ENCODE peak calls at places on chromosomes 12 and 14, in six cellular contexts. L is neuronal stem cell, K is trophoblast cell, Z is IMR-90, A is mesenchymal stem cell, C is H1. N is an unnamed sample.

GRCh38 chr14:67941456-67942018 is 122.0 kb downstream of the RAD51B start:
- DNase-seq in K (no peak), A (peak; percentile 58), L (peak; percentile 18), C (no peak), Z (peak; percentile 38), N (no peak)

GRCh38 chr12:143964-144649 is 69.8 kb downstream of the SLC6A12 start:
- DNase-seq in A (no peak), Z (no peak), C (no peak), K (no peak), L (no peak), N (no peak)

GRCh38 chr14:76268013-76268376 is 107.9 kb upstream of the ESRRB start:
- DNase-seq in A (no peak), C (no peak), K (no peak), Z (no peak), L (no peak), N (no peak)

GRCh38 chr12:40515041-40515825 is 177.0 kb upstream of the CNTN1 start:
- DNase-seq in L (no peak), Z (no peak), C (no peak), K (no peak), A (no peak), N (no peak)

GRCh38 chr14:101361044-101361443 is 200.3 kb upstream of the DIO3 start:
- DNase-seq in L (no peak), A (no peak), Z (no peak), K (no peak), C (no peak), N (no peak)

GRCh38 chr14:23147676-23148075 is 28.6 kb upstream of the CEBPE start:
- DNase-seq in A (peak; percentile 58), L (no peak), C (no peak), Z (peak; percentile 42), K (no peak), N (no peak)

GRCh38 chr14:93967637-93968250 is 8.6 kb downstream of the ASB2 start:
- DNase-seq in L (no peak), K (no peak), A (no peak), C (no peak), Z (no peak), N (no peak)

GRCh38 chr12:113990548-113991223 is 24.6 kb upstream of the RBM19 start:
- DNase-seq in A (no peak), K (no peak), L (no peak), C (no peak), Z (no peak), N (peak; percentile 56)

GRCh38 chr14:77615231-77616132 is 955 bp downstream of the SPTLC2 start:
- DNase-seq in A (peak; percentile 44), C (no peak), L (peak; percentile 9), Z (peak; percentile 56), K (no peak), N (no peak)

GRCh38 chr14:68633131-68633991 is 159.5 kb downstream of the ZFP36L1 start:
- DNase-seq in Z (no peak), A (no peak), K (no peak), C (no peak), L (no peak), N (peak; percentile 20)

GRCh38 chr14:73787760-73788508 is 63.7 kb upstream of the PTGR2 start:
- DNase-seq in Z (peak; percentile 55), L (no peak), C (no peak), A (peak; percentile 76), K (no peak), N (no peak)

GRCh38 chr12:89833337-89834252 is 125.0 kb upstream of the ATP2B1 start:
- DNase-seq in A (no peak), C (no peak), K (no peak), L (no peak), Z (peak; percentile 11), N (no peak)

GRCh38 chr14:96631621-96632362 is 129.6 kb downstream of the PAPOLA start:
- DNase-seq in Z (no peak), K (no peak), L (no peak), C (no peak), A (no peak), N (peak; percentile 26)

GRCh38 chr12:79344855-79345840 is 345.6 kb downstream of the PAWR start:
- DNase-seq in Z (peak; percentile 50), A (peak; percentile 26), K (peak; percentile 46), L (peak; percentile 15), C (peak; percentile 25), N (peak; percentile 72)

GRCh38 chr12:12823811-12824210 is 10.7 kb downstream of the DDX47 start:
- DNase-seq in L (no peak), K (no peak), C (no peak), A (no peak), Z (no peak), N (no peak)

GRCh38 chr12:107536613-107537012 is 149.0 kb upstream of the PWP1 start:
- DNase-seq in K (no peak), Z (peak; percentile 53), A (no peak), C (no peak), L (no peak), N (no peak)

GRCh38 chr12:22032732-22033131 is 13.3 kb upstream of the CMAS start:
- DNase-seq in A (no peak), K (no peak), C (no peak), Z (no peak), L (no peak), N (no peak)

GRCh38 chr12:32788405-32788804 is 32.7 kb upstream of the YARS2 start:
- DNase-seq in A (no peak), Z (no peak), C (no peak), L (no peak), K (no peak), N (no peak)

GRCh38 chr12:30694971-30695326 is 720 bp downstream of the IPO8 start:
- DNase-seq in Z (peak; percentile 35), L (peak; percentile 8), K (peak; percentile 24), A (peak; percentile 58), C (no peak), N (peak; percentile 67)

GRCh38 chr14:34023824-34024767 is 73.2 kb upstream of the EGLN3 start:
- DNase-seq in L (no peak), K (no peak), Z (no peak), A (no peak), C (no peak), N (no peak)

GRCh38 chr12:9975614-9976013 is 4.4 kb downstream of the CLEC12A start:
- DNase-seq in A (no peak), L (no peak), C (no peak), K (no peak), Z (no peak), N (no peak)

DNA sequence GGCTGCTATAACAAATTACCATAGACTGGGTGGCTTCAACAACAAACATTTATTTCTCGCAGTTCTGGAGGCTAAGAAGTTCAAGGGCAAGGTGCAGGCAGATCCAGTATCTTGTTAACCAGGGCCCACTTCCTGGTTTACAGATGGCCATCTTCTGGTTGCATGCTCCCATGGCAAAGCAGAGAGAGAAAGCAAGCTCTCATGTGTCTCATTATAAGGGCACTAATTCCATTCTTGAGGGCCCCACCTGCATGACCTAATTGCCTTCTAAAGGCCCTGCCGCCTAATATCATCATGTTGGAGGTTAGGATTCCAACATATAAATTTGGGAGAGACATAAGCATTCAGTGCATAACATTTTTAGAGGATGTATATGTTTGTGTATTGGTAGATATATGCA is 280.1 kb upstream of the TMPO start:
- DNase-seq in K (no peak), L (no peak), C (no peak), A (no peak), Z (no peak), N (no peak)
- H4K91ac ChIP-seq in K (no peak overlapping the region), L (no peak overlapping the region), C (no peak overlapping the region), A (no peak overlapping the region), Z (no peak overlapping the region), N (no peak overlapping the region)

DNA sequence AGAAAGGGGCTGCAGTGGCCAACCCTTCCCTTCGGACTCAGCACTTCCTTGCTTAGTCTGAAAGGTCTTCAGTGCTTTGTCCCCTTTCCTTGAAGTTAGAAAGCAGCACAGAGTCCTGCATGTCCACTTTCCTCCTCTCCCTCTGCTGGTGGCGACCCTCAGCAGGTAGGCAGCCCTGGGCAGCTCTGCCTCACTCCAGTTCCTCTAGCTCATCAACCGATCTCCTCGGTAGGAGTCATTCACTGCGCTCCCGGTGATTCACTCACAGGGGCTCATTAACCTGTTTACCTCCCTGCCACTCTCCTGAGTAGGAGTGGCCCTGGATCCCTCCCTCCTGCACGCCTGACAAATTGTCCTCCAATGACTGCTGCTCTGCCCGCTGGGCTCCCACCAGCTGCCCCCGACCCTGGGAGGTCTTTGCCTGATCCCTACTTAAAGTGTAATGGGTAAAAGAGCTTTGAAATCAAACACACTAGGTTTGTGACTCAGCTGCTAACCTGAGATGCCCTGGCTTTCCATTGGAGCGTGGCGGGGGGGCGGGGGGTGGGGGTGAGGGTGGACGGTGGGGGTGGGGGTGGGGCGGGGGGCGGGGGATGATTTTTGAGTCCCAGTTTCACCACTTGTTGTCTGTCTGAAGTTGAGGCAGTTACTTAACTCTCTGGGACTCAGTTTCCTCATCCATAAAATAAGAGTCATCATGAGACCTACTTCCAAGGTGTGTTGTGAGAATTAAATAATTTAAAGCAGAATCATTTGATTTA is 4.2 kb downstream of the SCNN1A start:
- DNase-seq in Z (peak; percentile 72), K (peak; percentile 81), A (peak; percentile 84), L (peak; percentile 50), C (peak; percentile 93), N (peak; percentile 99)
- H3K4me1 ChIP-seq in Z (peaks cover 24% of the 10 kb centered on the region), K (peaks cover 43% of the 10 kb centered on the region), A (peaks cover 49% of the 10 kb centered on the region), L (peaks cover 45% of the 10 kb centered on the region), C (peaks cover 37% of the 10 kb centered on the region), N (peaks cover 15% of the 10 kb centered on the region)

GRCh38 chr14:104556256-104557021 is 23.1 kb upstream of the C14orf180 start:
- DNase-seq in L (no peak), K (no peak), C (no peak), A (no peak), Z (no peak), N (no peak)
- H4K91ac ChIP-seq in L (no peak overlapping the region), K (no peak overlapping the region), C (no peak overlapping the region), A (no peak overlapping the region), Z (no peak overlapping the region), N (no peak overlapping the region)

GRCh38 chr12:111761706-111762105 is 5.0 kb upstream of the ALDH2 start:
- DNase-seq in K (no peak), Z (no peak), L (peak; percentile 73), A (no peak), C (no peak), N (no peak)

GRCh38 chr12:111767362-111768158 is 827 bp downstream of the ALDH2 start:
- DNase-seq in Z (peak; percentile 40), A (peak; percentile 71), K (peak; percentile 57), C (no peak), L (no peak), N (no peak)

GRCh38 chr12:111766608-111767361 is at the start of gene ALDH2:
- DNase-seq in A (peak; percentile 75), K (peak; percentile 61), L (peak; percentile 83), Z (peak; percentile 43), C (peak; percentile 50), N (peak; percentile 93)

GRCh38 chr12:111761099-111761498 is 5.6 kb upstream of the ALDH2 start:
- DNase-seq in Z (no peak), A (no peak), C (no peak), L (no peak), K (no peak), N (no peak)

DNA sequence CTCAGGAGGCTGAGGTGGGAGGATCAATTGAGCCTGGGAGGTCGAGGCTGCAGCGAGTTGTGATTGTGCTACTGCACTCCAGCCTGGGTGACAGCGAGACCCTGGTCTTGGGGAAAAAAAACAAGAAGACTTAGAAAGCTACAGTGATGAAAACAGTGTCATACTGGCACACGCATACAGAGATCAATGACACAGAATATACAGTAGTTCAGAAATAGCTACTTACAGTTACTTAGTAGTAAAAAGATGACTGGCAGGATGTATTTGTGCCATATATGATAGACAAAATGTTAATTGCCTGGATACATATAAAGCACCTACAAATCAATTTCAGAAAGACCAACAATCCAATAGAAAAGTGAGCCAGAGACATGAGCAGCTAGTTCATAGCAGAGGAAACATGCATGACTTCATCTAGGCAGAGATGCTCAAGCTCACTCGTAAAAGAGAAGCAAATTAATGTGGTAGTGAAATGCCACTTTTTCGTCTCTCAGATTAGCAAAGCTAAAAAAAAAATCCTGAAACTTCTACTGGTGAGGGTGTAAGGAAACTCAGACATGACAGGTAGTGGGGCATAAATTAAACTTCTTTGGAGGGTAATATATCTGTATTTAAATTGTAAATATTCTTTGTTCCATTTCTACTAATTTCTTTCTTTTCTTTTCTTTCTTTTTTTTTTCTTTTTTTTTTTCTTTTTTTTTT is 2.5 kb upstream of the ALDH2 start:
- DNase-seq in K (no peak), C (no peak), A (no peak), L (no peak), Z (no peak), N (no peak)
- H3K4me1 ChIP-seq in K (peaks cover 3% of the 10 kb centered on the region), C (no peaks in the 10 kb centered on the region), A (peaks cover 16% of the 10 kb centered on the region), L (peaks cover 25% of the 10 kb centered on the region), Z (peaks cover 5% of the 10 kb centered on the region), N (peaks cover 3% of the 10 kb centered on the region)